ENCODE peak calls at places on chromosomes 1 and 21, in six cellular contexts. Q, X, H, O, U and C are unnamed samples.

GRCh38 chr21:45356653-45357435 is 48.1 kb upstream of the COL18A1 start:
- DNase-seq in U (no peak), X (no peak), H (no peak), O (no peak), Q (no peak), C (no peak)

GRCh38 chr1:5913078-5913845 is 79.0 kb downstream of the NPHP4 start:
- DNase-seq in X (no peak), H (no peak), Q (no peak), U (no peak), O (no peak), C (no peak)

GRCh38 chr1:105260018-105260417 is 1510.3 kb downstream of the AMY1C start:
- DNase-seq in X (no peak), U (no peak), H (no peak), Q (no peak), O (no peak), C (no peak)

GRCh38 chr1:48203287-48203900 is 19.1 kb upstream of the SLC5A9 start:
- DNase-seq in U (peak; percentile 44), X (peak; percentile 54), O (peak; percentile 35), H (no peak), Q (peak; percentile 25), C (no peak)

GRCh38 chr1:201649776-201650607 is 111.1 kb downstream of the NAV1 start:
- DNase-seq in Q (no peak), U (peak; percentile 77), H (peak; percentile 88), O (peak; percentile 44), X (peak; percentile 87), C (no peak)

GRCh38 chr1:236143104-236143948 is 987 bp downstream of the GPR137B start:
- DNase-seq in H (no peak), X (peak; percentile 46), O (no peak), Q (peak; percentile 40), U (peak; percentile 68), C (peak; percentile 24)

GRCh38 chr1:202656057-202656456 is 54.2 kb downstream of the SYT2 start:
- DNase-seq in O (peak; percentile 20), U (peak; percentile 12), X (no peak), Q (no peak), H (no peak), C (no peak)

GRCh38 chr1:21865609-21865942 is 53.5 kb downstream of the LDLRAD2 start:
- DNase-seq in X (no peak), Q (no peak), O (no peak), H (no peak), U (no peak), C (no peak)

GRCh38 chr1:41221995-41222991 is 19.8 kb downstream of the SCMH1 start:
- DNase-seq in U (peak; percentile 46), H (no peak), Q (no peak), O (no peak), X (no peak), C (no peak)

GRCh38 chr1:97308131-97308530 is 586.5 kb downstream of the PTBP2 start:
- DNase-seq in H (no peak), O (no peak), X (no peak), Q (no peak), U (peak; percentile 16), C (no peak)

GRCh38 chr1:109768700-109769325 is 5.1 kb upstream of the EPS8L3 start:
- DNase-seq in U (no peak), X (no peak), H (peak; percentile 7), Q (no peak), O (no peak), C (peak; percentile 4)

GRCh38 chr1:36471830-36472641 is 7.9 kb upstream of the MRPS15 start:
- DNase-seq in Q (no peak), X (no peak), H (no peak), U (no peak), O (no peak), C (no peak)

GRCh38 chr1:154812911-154813816 is 56.9 kb downstream of the KCNN3 start:
- DNase-seq in O (no peak), H (peak; percentile 56), X (peak; percentile 94), Q (no peak), U (peak; percentile 53), C (no peak)

GRCh38 chr1:109272831-109273547 is 10.0 kb downstream of the PSRC1 start:
- DNase-seq in U (no peak), H (peak; percentile 12), X (peak; percentile 68), Q (no peak), O (no peak), C (no peak)

GRCh38 chr1:25173809-25174320 is 58.4 kb downstream of the SYF2 start:
- DNase-seq in O (no peak), Q (no peak), U (no peak), X (no peak), H (no peak), C (no peak)

GRCh38 chr1:7534061-7534825 is 236.9 kb upstream of the VAMP3 start:
- DNase-seq in U (no peak), O (no peak), X (no peak), Q (no peak), H (no peak), C (no peak)

GRCh38 chr1:7536891-7537591 is 234.1 kb upstream of the VAMP3 start:
- DNase-seq in H (peak; percentile 11), X (no peak), U (no peak), Q (no peak), O (no peak), C (no peak)

GRCh38 chr1:7538033-7538432 is 233.1 kb upstream of the VAMP3 start:
- DNase-seq in O (no peak), U (peak; percentile 32), H (peak; percentile 1), X (no peak), Q (no peak), C (no peak)

GRCh38 chr1:7535016-7535415 is 236.1 kb upstream of the VAMP3 start:
- DNase-seq in H (peak; percentile 5), Q (no peak), O (no peak), U (no peak), X (no peak), C (no peak)

DNA sequence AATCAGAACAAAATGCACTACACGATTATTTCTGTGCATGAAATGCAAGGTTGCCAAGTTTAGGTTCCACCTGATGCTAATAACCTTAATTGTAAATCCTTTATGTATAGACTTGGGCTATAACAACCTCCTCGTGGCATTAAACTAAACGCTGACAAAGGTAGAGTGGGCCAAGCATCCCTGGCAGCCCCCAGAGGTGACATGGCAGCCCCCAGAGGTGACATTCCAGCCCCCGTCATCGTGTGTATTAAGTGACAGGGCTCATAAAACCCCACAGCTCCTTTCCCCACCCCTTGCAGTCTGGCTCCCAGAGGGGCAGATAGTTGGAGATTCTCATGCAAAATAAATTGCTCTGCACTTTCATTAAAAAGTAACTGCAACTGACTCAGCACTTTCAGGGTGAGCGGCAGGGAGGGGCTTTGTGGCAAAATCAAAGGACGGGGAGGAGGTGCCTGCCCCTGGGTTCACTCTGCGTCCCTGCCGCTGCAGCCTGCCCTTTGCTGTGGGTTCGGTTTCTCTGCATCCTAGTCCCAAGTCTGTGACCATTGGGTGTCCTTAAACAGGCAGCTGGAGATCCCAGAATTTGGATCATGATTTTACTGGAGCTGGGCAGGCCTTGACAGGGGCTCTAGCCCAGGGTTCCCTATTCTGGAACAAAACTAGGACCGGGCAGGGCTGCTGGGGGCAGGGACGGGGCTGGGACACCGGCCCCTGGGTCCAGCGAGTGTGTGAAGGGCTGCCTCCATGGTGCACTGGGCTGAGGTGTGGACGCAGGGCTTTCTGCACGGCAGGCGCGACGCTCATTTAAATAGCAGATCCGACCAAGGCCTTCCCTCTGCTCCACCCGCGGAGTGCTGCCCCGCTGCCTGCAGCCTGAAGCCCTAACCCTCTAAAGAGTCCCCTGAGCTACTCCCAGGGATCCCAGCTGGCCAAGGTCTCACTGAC is 234.9 kb upstream of the VAMP3 start:
- DNase-seq in U (no peak), H (peak; percentile 3), X (no peak), Q (no peak), O (no peak), C (no peak)
- TF ChIP-seq CTCF in U (no peak), H (no peak), X (no peak), Q (no peak), O (no peak), C (no peak)

DNA sequence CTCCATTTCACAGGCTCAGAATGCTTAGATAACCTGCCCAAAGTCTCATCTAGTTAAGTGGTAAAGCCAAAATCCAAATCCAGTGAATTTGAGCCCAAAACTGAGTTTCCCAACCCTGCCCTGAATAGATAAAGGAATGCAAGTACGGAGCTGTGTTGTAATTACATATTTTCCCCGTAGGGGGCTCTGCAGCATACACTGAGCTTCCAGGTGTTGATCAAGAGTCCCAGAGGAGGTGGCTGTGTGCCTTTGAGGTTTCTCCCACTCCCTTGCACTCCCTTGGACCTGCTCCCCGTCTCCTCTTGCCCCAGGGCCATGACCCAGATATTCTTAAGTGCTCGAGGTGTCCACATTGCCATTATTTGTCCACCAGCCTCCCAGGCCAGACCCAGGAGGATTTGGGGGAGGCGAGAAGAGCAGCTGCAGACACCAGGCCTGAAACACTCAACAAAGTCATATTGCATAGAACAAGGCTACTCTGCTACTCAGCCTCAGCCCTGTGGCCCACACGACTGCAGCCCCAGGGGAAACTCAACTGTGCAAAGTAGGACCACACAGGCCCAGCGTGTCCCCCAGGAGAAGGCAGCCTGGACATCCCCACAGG is 18.4 kb upstream of the LY9 start:
- DNase-seq in H (no peak), Q (peak; percentile 60), U (peak; percentile 22), O (peak; percentile 27), X (no peak), C (no peak)
- TF ChIP-seq CTCF in H (peak; percentile 38), Q (peak; percentile 72), U (peak; percentile 48), O (peak; percentile 39), X (peak; percentile 27), C (peak; percentile 53)

GRCh38 chr1:11318982-11319381 is 46.0 kb downstream of the UBIAD1 start:
- DNase-seq in X (no peak), O (no peak), Q (no peak), H (no peak), U (no peak), C (no peak)

GRCh38 chr1:11316701-11317100 is 43.7 kb downstream of the UBIAD1 start:
- DNase-seq in O (no peak), H (no peak), X (peak; percentile 69), U (peak; percentile 13), Q (no peak), C (no peak)

GRCh38 chr1:11324562-11324961 is 51.6 kb downstream of the UBIAD1 start:
- DNase-seq in O (no peak), Q (no peak), H (no peak), X (no peak), U (no peak), C (no peak)

GRCh38 chr1:11321656-11322491 is 48.9 kb downstream of the UBIAD1 start:
- DNase-seq in U (no peak), O (no peak), X (no peak), H (no peak), Q (no peak), C (no peak)

DNA sequence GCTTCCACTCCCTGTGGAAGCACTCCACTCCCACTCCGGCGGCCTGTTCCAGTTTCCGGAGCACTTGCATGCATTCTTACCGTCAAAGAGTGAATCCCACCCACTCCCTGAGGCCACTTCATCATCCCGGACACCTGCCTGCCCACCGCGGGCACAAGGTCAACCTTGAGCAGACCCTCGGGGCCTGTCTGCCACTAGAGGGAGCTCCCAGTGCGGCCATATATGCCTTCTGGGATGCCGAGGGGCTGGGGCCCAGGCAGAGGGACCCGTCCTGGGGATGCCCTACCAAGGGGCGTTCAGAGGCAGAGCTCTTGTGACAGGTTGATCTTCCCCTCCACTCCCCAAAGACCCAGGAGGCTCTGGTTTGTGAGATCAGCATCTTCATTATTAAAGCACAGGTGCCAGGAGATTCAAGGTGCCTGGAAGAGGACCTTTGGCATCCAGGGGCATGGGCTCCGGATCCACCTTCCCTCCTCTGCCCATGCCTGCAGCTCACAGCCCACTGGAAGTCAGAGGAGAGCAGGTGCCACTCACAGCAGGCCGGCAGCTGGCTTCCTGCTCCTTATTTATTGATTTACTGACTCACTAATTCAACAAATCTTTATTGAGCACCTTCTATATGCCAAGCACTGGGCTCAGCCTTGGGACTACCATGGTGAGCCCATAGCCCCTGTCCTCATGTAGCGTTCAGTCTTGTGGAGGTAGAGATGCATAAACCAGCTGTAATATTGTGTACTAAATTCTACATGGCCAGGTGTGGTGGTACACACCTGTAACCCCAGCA is 47.3 kb downstream of the UBIAD1 start:
- DNase-seq in X (no peak), U (no peak), O (peak; percentile 23), Q (peak; percentile 61), H (no peak), C (peak; percentile 47)
- TF ChIP-seq CTCF in X (no peak), U (peak; percentile 48), O (peak; percentile 39), Q (peak; percentile 71), H (peak; percentile 59), C (peak; percentile 68)

GRCh38 chr1:51058863-51059262 is 43.2 kb upstream of the C1orf185 start:
- DNase-seq in X (no peak), Q (no peak), U (peak; percentile 39), O (no peak), H (no peak), C (no peak)
- TF ChIP-seq CTCF in X (no peak), Q (peak; percentile 26), U (peak; percentile 38), O (no peak), H (no peak), C (peak; percentile 29)